ENCODE peak calls at places on chromosomes 1 and 21, in nine cellular contexts. M, F, B, Q, U, V, Z, R and N are unnamed samples.

GRCh38 chr1:17090844-17091243 is 28.4 kb downstream of the PADI2 start:
- DNase-seq in Q (no peak), M (no peak), F (no peak), B (no peak), R (no peak), U (no peak), V (no peak), Z (no peak), N (no peak)

GRCh38 chr1:178521241-178521640 is 8.3 kb downstream of the TEX35 start:
- DNase-seq in M (no peak), V (no peak), Q (no peak), B (no peak), U (no peak), Z (no peak), F (no peak), R (no peak), N (no peak)

GRCh38 chr1:2326524-2326923 is 64.8 kb downstream of the MORN1 start:
- DNase-seq in R (no peak), B (no peak), Q (no peak), V (no peak), Z (no peak), U (no peak), M (no peak), F (no peak), N (no peak)

GRCh38 chr1:160255761-160256300 is 6.5 kb downstream of the DCAF8 start:
- DNase-seq in F (no peak), M (no peak), R (no peak), Z (no peak), Q (no peak), V (no peak), U (no peak), B (no peak), N (no peak)

GRCh38 chr21:43693981-43694380 is 24.9 kb upstream of the PDXK start:
- DNase-seq in B (no peak), Z (no peak), M (no peak), Q (no peak), R (no peak), V (no peak), U (no peak), F (no peak), N (no peak)

GRCh38 chr1:245771521-245772281 is 616.9 kb downstream of the KIF26B start:
- DNase-seq in B (no peak), M (no peak), R (no peak), U (no peak), V (no peak), F (no peak), Z (peak; percentile 99), Q (peak; percentile 91), N (no peak)

GRCh38 chr1:185375583-185375982 is 58.5 kb upstream of the IVNS1ABP start:
- DNase-seq in V (peak; percentile 20), M (no peak), U (no peak), R (peak; percentile 89), F (no peak), Q (no peak), Z (no peak), B (no peak), N (no peak)

GRCh38 chr21:44618504-44618903 is 6.6 kb downstream of the KRTAP10-8 start:
- DNase-seq in V (peak; percentile 39), F (no peak), M (no peak), U (no peak), B (peak; percentile 22), Q (peak; percentile 14), R (peak; percentile 25), Z (peak; percentile 2), N (no peak)

GRCh38 chr1:198686069-198686728 is 47.4 kb downstream of the PTPRC start:
- DNase-seq in Q (peak; percentile 64), R (peak; percentile 63), F (no peak), B (no peak), M (no peak), V (no peak), Z (peak; percentile 52), U (peak; percentile 41), N (no peak)

GRCh38 chr1:53588053-53588779 is 129.0 kb downstream of the DMRTB1 start:
- DNase-seq in R (no peak), U (no peak), F (no peak), V (peak; percentile 1), Q (no peak), B (no peak), M (no peak), Z (no peak), N (no peak)

GRCh38 chr1:110421159-110421777 is 13.8 kb upstream of the LAMTOR5 start:
- DNase-seq in V (no peak), B (no peak), Q (peak; percentile 67), R (peak; percentile 50), F (no peak), M (no peak), Z (peak; percentile 61), U (no peak), N (no peak)

GRCh38 chr1:180365039-180365438 is 135.0 kb downstream of the LHX4 start:
- DNase-seq in F (peak; percentile 14), V (no peak), Z (no peak), R (peak; percentile 36), M (no peak), B (no peak), U (no peak), Q (no peak), N (no peak)

GRCh38 chr1:21909286-21909759 is 27.8 kb downstream of the HSPG2 start:
- DNase-seq in V (no peak), F (no peak), B (no peak), M (no peak), U (no peak), Q (peak; percentile 50), R (no peak), Z (peak; percentile 44), N (no peak)

GRCh38 chr1:194117582-194117981 is 931.2 kb upstream of the B3GALT2 start:
- DNase-seq in B (no peak), V (no peak), Z (no peak), R (peak; percentile 7), F (peak; percentile 51), U (no peak), Q (no peak), M (no peak), N (no peak)

GRCh38 chr1:222654849-222655248 is 37.0 kb downstream of the MIA3 start:
- DNase-seq in V (peak; percentile 45), M (no peak), B (peak; percentile 50), R (peak; percentile 93), Q (no peak), U (no peak), F (no peak), Z (peak; percentile 27), N (no peak)

GRCh38 chr1:26482921-26483320 is 10.7 kb downstream of the HMGN2 start:
- DNase-seq in R (no peak), V (no peak), M (no peak), B (no peak), Q (peak; percentile 68), U (no peak), Z (peak; percentile 56), F (no peak), N (no peak)

GRCh38 chr1:163822933-163823511 is 501.3 kb downstream of the NUF2 start:
- DNase-seq in V (no peak), F (no peak), M (no peak), R (no peak), Q (no peak), Z (no peak), B (no peak), U (no peak), N (no peak)

GRCh38 chr1:180988221-180988826 is 34.3 kb downstream of the STX6 start:
- DNase-seq in B (no peak), Z (peak; percentile 25), R (no peak), M (no peak), Q (no peak), F (peak; percentile 48), V (no peak), U (no peak), N (no peak)

GRCh38 chr1:115679141-115679611 is 37.4 kb downstream of the VANGL1 start:
- DNase-seq in U (no peak), R (peak; percentile 29), F (no peak), M (peak; percentile 8), V (no peak), B (peak; percentile 18), Q (peak; percentile 72), Z (peak; percentile 78), N (peak; percentile 73)

GRCh38 chr1:28178690-28179485 is 2.4 kb upstream of the PTAFR start:
- DNase-seq in B (no peak), V (no peak), M (no peak), R (no peak), Q (no peak), F (no peak), Z (no peak), U (no peak), N (no peak)

GRCh38 chr1:152577168-152577567 is 3.1 kb downstream of the LCE3D start:
- DNase-seq in R (no peak), V (no peak), Z (no peak), B (no peak), Q (no peak), U (no peak), F (no peak), M (no peak), N (no peak)

GRCh38 chr1:92768286-92768685 is 16.6 kb downstream of the EVI5 start:
- DNase-seq in M (no peak), V (no peak), F (no peak), Q (no peak), R (no peak), Z (no peak), U (no peak), B (no peak), N (no peak)

GRCh38 chr21:44199448-44199847 is 41.3 kb downstream of the ICOSLG start:
- DNase-seq in R (no peak), Q (no peak), B (peak; percentile 11), V (no peak), M (no peak), U (peak; percentile 3), Z (no peak), F (no peak), N (no peak)

GRCh38 chr1:25760122-25760719 is 39.8 kb upstream of the SELENON start:
- DNase-seq in Z (no peak), F (no peak), M (no peak), Q (no peak), B (no peak), R (no peak), U (no peak), V (no peak), N (no peak)

GRCh38 chr21:46314441-46315020 is 9.1 kb downstream of the C21orf58 start:
- DNase-seq in V (no peak), Z (no peak), F (no peak), Q (no peak), B (no peak), M (no peak), R (no peak), U (no peak), N (no peak)